ENCODE peak calls at places on chromosome 17, in ten cellular contexts. C is stimulated activated CD4-positive, alpha-beta T cell treated with anti-CD3 and anti-CD28 coated beads, Interleukin-12 subunit alpha, Interleukin-12 subunit beta, amount 100 ng/mL, for 48 hours; G is HFFc6; O is GM04503; S is T-cell; B is AG09319; P is A673; D is SHP77 treated with DMSO at 0.1 percent for 48 hours; Z is neural crest cell; K is fibroblast of the aortic adventitia. J is an unnamed sample.

GRCh38 chr17:82836823-82837357 is 2.9 kb downstream of the ZNF750 start:
- DNase-seq in C (no peak), G (no peak), O (peak; percentile 3), S (no peak), B (no peak), P (no peak), D (no peak), Z (no peak), K (no peak), J (no peak)

GRCh38 chr17:44279586-44280344 is 11.8 kb upstream of the SLC4A1 start:
- DNase-seq in C (peak; percentile 8), G (peak; percentile 51), O (peak; percentile 56), S (peak; percentile 9), B (peak; percentile 46), P (no peak), D (no peak), Z (peak; percentile 11), K (peak; percentile 79), J (peak; percentile 36)

GRCh38 chr17:34486781-34487180 is 92.6 kb upstream of the TMEM132E start:
- DNase-seq in C (no peak), G (no peak), O (no peak), S (no peak), B (no peak), P (no peak), D (no peak), Z (no peak), K (no peak), J (no peak)

GRCh38 chr17:80101946-80102706 is 745 bp downstream of the GAA start:
- DNase-seq in C (no peak), G (peak; percentile 17), O (no peak), S (no peak), B (no peak), P (peak; percentile 27), D (peak; percentile 38), Z (no peak), K (peak; percentile 19), J (no peak)

GRCh38 chr17:30092886-30093285 is 23.7 kb upstream of the NSRP1 start:
- DNase-seq in C (no peak), G (no peak), O (no peak), S (no peak), B (no peak), P (peak; percentile 37), D (no peak), Z (no peak), K (no peak), J (no peak)

GRCh38 chr17:4232168-4232813 is 31.5 kb downstream of the ANKFY1 start:
- DNase-seq in C (no peak), G (peak; percentile 35), O (peak; percentile 31), S (no peak), B (no peak), P (no peak), D (no peak), Z (no peak), K (peak; percentile 81), J (no peak)

GRCh38 chr17:27669850-27670249 is 38.9 kb downstream of the LGALS9 start:
- DNase-seq in C (no peak), G (no peak), O (no peak), S (no peak), B (no peak), P (no peak), D (no peak), Z (no peak), K (no peak), J (no peak)

GRCh38 chr17:4706121-4706520 is 2.2 kb upstream of the PELP1 start:
- DNase-seq in C (no peak), G (no peak), O (no peak), S (no peak), B (no peak), P (no peak), D (no peak), Z (no peak), K (no peak), J (no peak)

GRCh38 chr17:17511971-17512858 is 16.0 kb upstream of the RASD1 start:
- DNase-seq in C (no peak), G (peak; percentile 95), O (peak; percentile 74), S (no peak), B (peak; percentile 67), P (no peak), D (no peak), Z (no peak), K (peak; percentile 93), J (peak; percentile 89)

J was measured in HL-60.